ENCODE peak calls at places on chromosomes 4 and X, in five cellular contexts. T is stomach, P is transverse colon, O is GM12878, Q is HepG2. L is an unnamed sample.

GRCh38 chr4:183961772-183962171 is 56.7 kb downstream of the STOX2 start:
- DNase-seq in T (no peak), P (no peak), O (no peak), Q (no peak), L (no peak)

GRCh38 chr4:108903464-108904221 is 140.8 kb upstream of the ETNPPL start:
- DNase-seq in Q (no peak), P (no peak), T (no peak), O (no peak), L (no peak)

GRCh38 chr4:104826171-104826570 is 320.5 kb upstream of the TET2 start:
- DNase-seq in O (no peak), P (no peak), Q (no peak), T (no peak), L (no peak)

GRCh38 chr4:2295535-2296442 is 33.9 kb upstream of the MXD4 start:
- DNase-seq in T (no peak), P (no peak), Q (no peak), O (no peak), L (no peak)

GRCh38 chrX:281166-281999 is at the start of gene PLCXD1:
- DNase-seq in O (no peak), Q (peak), P (no peak), T (peak), L (no peak)

GRCh38 chrX:71181558-71181909 is 36.9 kb downstream of the NLGN3 start:
- DNase-seq in Q (no peak), O (no peak), T (no peak), P (peak), L (no peak)

GRCh38 chr4:4666693-4667642 is 125.1 kb upstream of the STX18 start:
- DNase-seq in T (no peak), Q (no peak), O (no peak), P (no peak), L (no peak)

GRCh38 chr4:160213377-160213776 is 1110.5 kb downstream of the RAPGEF2 start:
- DNase-seq in T (no peak), Q (no peak), O (no peak), P (no peak), L (no peak)

GRCh38 chrX:147738260-147738659 is 173.5 kb upstream of the FMR1 start:
- DNase-seq in O (no peak), Q (no peak), T (no peak), P (no peak), L (no peak)

GRCh38 chrX:47193475-47194241 is at the start of gene UBA1:
- DNase-seq in Q (peak), T (peak), P (peak), O (peak), L (peak)

GRCh38 chr4:51835079-51835478 is 7.9 kb upstream of the DCUN1D4 start:
- DNase-seq in P (no peak), T (no peak), Q (no peak), O (no peak), L (no peak)

GRCh38 chr4:182555997-182556418 is 312.8 kb downstream of the TENM3 start:
- DNase-seq in P (no peak), Q (no peak), O (no peak), T (no peak), L (no peak)

GRCh38 chrX:24149346-24150050 is at the start of gene ZFX:
- DNase-seq in T (peak), P (peak), O (no peak), Q (peak), L (peak)

GRCh38 chrX:24148535-24149345 is 789 bp upstream of the ZFX start:
- DNase-seq in P (no peak), T (no peak), Q (peak), O (no peak), L (no peak)

GRCh38 chrX:24148118-24148517 is 1.4 kb upstream of the ZFX start:
- DNase-seq in O (no peak), Q (no peak), P (no peak), T (no peak), L (no peak)

GRCh38 chrX:24151513-24151912 is 2.0 kb downstream of the ZFX start:
- DNase-seq in T (no peak), Q (no peak), P (no peak), O (no peak), L (no peak)

GRCh38 chrX:24150051-24150790 is 692 bp downstream of the ZFX start:
- DNase-seq in Q (peak), P (peak), O (peak), T (peak), L (peak)
- TF ChIP-seq CTCF in Q (peak), P (peak), O (peak), T (no peak), L (peak)

GRCh38 chrX:101091817-101092216 is 6.2 kb upstream of the CENPI start:
- DNase-seq in Q (no peak), O (no peak), P (no peak), T (no peak), L (no peak)

DNA sequence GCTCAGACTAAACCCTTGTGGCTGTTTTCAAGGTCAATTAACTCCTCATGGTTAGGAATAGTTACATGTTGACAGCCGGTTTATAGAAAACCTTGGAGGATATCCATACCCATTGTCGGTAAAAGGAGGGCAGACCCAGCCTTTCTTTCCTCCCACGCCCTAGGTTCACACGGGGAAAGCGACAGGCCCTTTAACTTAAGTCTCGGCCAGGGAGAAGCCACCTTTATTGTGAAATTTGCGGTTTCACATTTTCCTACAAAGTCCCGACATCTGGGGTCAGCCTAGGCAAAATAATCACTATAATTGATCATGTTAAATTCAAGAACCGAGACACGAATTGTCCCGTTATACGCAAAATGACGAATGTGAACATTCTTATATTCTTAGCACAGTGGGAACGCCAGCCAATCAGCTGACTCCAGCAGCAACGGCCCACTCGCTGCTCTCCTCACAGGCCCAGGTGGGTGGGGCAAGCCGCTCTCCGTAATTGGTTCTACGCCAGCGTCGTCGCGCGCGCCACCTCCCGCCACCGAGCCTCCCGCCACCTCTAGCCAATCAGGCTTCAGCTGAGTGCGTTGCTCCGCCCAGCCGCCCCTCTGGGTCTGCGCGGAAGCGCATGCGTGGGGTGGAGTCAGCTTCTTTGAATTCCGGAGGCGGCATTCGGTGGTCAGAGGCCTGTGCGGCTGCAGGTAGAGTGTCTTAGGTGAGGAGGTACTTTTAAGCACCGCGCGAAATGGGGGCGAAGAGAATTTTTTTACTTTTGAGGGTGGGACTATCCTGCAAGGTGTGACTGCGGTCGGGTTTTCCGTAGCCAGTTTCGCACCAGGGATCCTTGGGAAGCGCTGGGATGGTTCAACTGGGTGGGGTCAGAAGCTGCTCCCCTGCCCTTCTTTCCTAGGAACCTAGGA is at the start of gene CENPI:
- DNase-seq in O (peak), T (peak), P (peak), Q (peak), L (peak)
- TF ChIP-seq POLR2AphosphoS5 in O (peak), T (no peak), P (peak), Q (peak), L (peak)

GRCh38 chr4:121696140-121696640 is 590 bp downstream of the ANXA5 start:
- DNase-seq in Q (peak), P (peak), T (peak), O (no peak), L (peak)
- TF ChIP-seq CTCF in Q (peak), P (peak), T (no peak), O (peak), L (no peak)

GRCh38 chrX:48575642-48576041 is 1.4 kb downstream of the RBM3 start:
- DNase-seq in P (no peak), T (no peak), Q (no peak), O (no peak), L (no peak)

GRCh38 chrX:48578661-48579128 is 4.4 kb downstream of the RBM3 start:
- DNase-seq in P (no peak), T (no peak), Q (no peak), O (no peak), L (no peak)

GRCh38 chrX:48574270-48575266 is at the start of gene RBM3:
- DNase-seq in Q (peak), O (peak), P (peak), T (peak), L (peak)

GRCh38 chrX:48573690-48574269 is 504 bp upstream of the RBM3 start:
- DNase-seq in P (peak), Q (no peak), T (peak), O (no peak), L (no peak)

GRCh38 chrX:48576108-48576507 is 1.8 kb downstream of the RBM3 start:
- DNase-seq in P (no peak), Q (no peak), O (no peak), T (no peak), L (no peak)
- TF ChIP-seq POLR2AphosphoS5 in P (no peak), Q (no peak), O (peak), T (no peak), L (no peak)

L was measured in prostate gland.